ENCODE peak calls at places on chromosome 21, in five cellular contexts. One of them, this sample, is unnamed.

GRCh38 chr21:16468191-16468590 is 738.4 kb downstream of the USP25 start:
- DNase-seq in progenitor cell of endocrine pancreas: no peak
- DNase-seq in AG04450: no peak
- DNase-seq in GM06990: no peak
- DNase-seq in left lung: no peak
- DNase-seq in this sample: no peak

GRCh38 chr21:46284077-46284644 is 1.2 kb downstream of the MCM3AP start:
- DNase-seq in progenitor cell of endocrine pancreas: no peak
- DNase-seq in AG04450: no peak
- DNase-seq in GM06990: no peak
- DNase-seq in left lung: no peak
- DNase-seq in this sample: no peak

GRCh38 chr21:45643021-45643980 is at the start of gene PCBP3:
- DNase-seq in progenitor cell of endocrine pancreas: peak
- DNase-seq in AG04450: peak
- DNase-seq in GM06990: peak
- DNase-seq in left lung: peak
- DNase-seq in this sample: peak

GRCh38 chr21:45534591-45535331 is 7.5 kb downstream of the SLC19A1 start:
- DNase-seq in progenitor cell of endocrine pancreas: no peak
- DNase-seq in AG04450: no peak
- DNase-seq in GM06990: no peak
- DNase-seq in left lung: peak
- DNase-seq in this sample: peak

GRCh38 chr21:21003701-21004100 is 5.5 kb downstream of the NCAM2 start:
- DNase-seq in progenitor cell of endocrine pancreas: no peak
- DNase-seq in AG04450: no peak
- DNase-seq in GM06990: no peak
- DNase-seq in left lung: no peak
- DNase-seq in this sample: no peak

GRCh38 chr21:32861871-32862270 is 90.3 kb upstream of the PAXBP1 start:
- DNase-seq in progenitor cell of endocrine pancreas: no peak
- DNase-seq in AG04450: peak
- DNase-seq in GM06990: no peak
- DNase-seq in left lung: no peak
- DNase-seq in this sample: no peak

GRCh38 chr21:34808569-34809204 is 139.9 kb downstream of the CLIC6 start:
- DNase-seq in progenitor cell of endocrine pancreas: no peak
- DNase-seq in AG04450: peak
- DNase-seq in GM06990: no peak
- DNase-seq in left lung: no peak
- DNase-seq in this sample: no peak

GRCh38 chr21:35053356-35054096 is 4.4 kb upstream of the RUNX1 start:
- DNase-seq in progenitor cell of endocrine pancreas: no peak
- DNase-seq in AG04450: no peak
- DNase-seq in GM06990: no peak
- DNase-seq in left lung: no peak
- DNase-seq in this sample: no peak

GRCh38 chr21:44496900-44497550 is 41.7 kb downstream of the LRRC3 start:
- DNase-seq in progenitor cell of endocrine pancreas: no peak
- DNase-seq in AG04450: no peak
- DNase-seq in GM06990: no peak
- DNase-seq in left lung: peak
- DNase-seq in this sample: no peak

GRCh38 chr21:28308516-28308915 is 684.2 kb downstream of the LTN1 start:
- DNase-seq in progenitor cell of endocrine pancreas: no peak
- DNase-seq in AG04450: no peak
- DNase-seq in GM06990: no peak
- DNase-seq in left lung: no peak
- DNase-seq in this sample: no peak

GRCh38 chr21:32569261-32570230 is 15.8 kb downstream of the TCP10L start:
- DNase-seq in progenitor cell of endocrine pancreas: peak
- DNase-seq in AG04450: peak
- DNase-seq in GM06990: peak
- DNase-seq in left lung: peak
- DNase-seq in this sample: peak

GRCh38 chr21:36035381-36035791 is 24.9 kb downstream of the SETD4 start:
- DNase-seq in progenitor cell of endocrine pancreas: no peak
- DNase-seq in AG04450: no peak
- DNase-seq in GM06990: no peak
- DNase-seq in left lung: no peak
- DNase-seq in this sample: no peak

GRCh38 chr21:42381347-42381984 is 14.4 kb downstream of the TMPRSS3 start:
- DNase-seq in progenitor cell of endocrine pancreas: no peak
- DNase-seq in AG04450: no peak
- DNase-seq in GM06990: no peak
- DNase-seq in left lung: peak
- DNase-seq in this sample: no peak
- TF ChIP-seq CTCF in progenitor cell of endocrine pancreas: peak
- TF ChIP-seq CTCF in AG04450: peak
- TF ChIP-seq CTCF in GM06990: peak
- TF ChIP-seq CTCF in left lung: peak
- TF ChIP-seq CTCF in this sample: peak

GRCh38 chr21:37502947-37503346 is 136.4 kb downstream of the DYRK1A start:
- DNase-seq in progenitor cell of endocrine pancreas: no peak
- DNase-seq in AG04450: no peak
- DNase-seq in GM06990: no peak
- DNase-seq in left lung: no peak
- DNase-seq in this sample: no peak
- TF ChIP-seq CTCF in progenitor cell of endocrine pancreas: no peak
- TF ChIP-seq CTCF in AG04450: no peak
- TF ChIP-seq CTCF in GM06990: no peak
- TF ChIP-seq CTCF in left lung: no peak
- TF ChIP-seq CTCF in this sample: no peak

DNA sequence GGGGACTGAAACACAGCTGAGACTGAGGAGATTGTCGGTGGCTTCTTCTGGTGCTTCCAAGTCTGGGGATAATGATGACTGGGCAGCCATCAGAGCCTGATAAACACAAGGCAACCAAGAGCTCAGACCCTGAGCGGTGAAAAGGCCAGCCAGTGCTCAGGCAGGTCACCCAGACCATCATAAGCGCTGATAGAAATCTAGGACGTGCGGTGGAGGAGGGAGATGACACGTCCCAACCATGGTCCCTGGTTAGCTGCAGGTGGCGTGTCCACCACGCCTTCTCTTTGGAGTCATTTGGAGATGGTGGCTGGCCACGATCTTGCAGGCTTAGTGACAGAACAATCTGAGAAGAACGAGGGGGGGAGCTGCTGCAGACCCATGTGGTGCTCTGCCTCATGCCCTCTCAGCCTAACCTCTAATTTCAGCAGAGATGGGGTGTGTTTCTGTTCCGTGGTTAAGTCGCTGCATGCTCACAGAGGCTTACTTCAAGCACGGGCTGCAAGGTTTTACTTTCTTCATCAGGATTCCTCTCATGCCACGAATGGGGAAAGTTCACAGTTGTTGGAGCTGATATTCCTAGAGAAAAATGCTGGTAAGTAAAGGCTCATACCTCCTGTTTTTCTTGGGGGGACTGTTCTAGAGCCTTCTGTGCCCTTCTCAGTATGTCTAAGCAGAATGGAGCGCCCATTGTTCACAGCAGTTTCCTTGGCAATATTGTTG is 17.4 kb upstream of the IGSF5 start:
- DNase-seq in progenitor cell of endocrine pancreas: no peak
- DNase-seq in AG04450: no peak
- DNase-seq in GM06990: no peak
- DNase-seq in left lung: no peak
- DNase-seq in this sample: no peak
- TF ChIP-seq CTCF in progenitor cell of endocrine pancreas: no peak
- TF ChIP-seq CTCF in AG04450: no peak
- TF ChIP-seq CTCF in GM06990: no peak
- TF ChIP-seq CTCF in left lung: no peak
- TF ChIP-seq CTCF in this sample: no peak

GRCh38 chr21:19122371-19122770 is 718.8 kb upstream of the TMPRSS15 start:
- DNase-seq in progenitor cell of endocrine pancreas: no peak
- DNase-seq in AG04450: no peak
- DNase-seq in GM06990: no peak
- DNase-seq in left lung: no peak
- DNase-seq in this sample: no peak

GRCh38 chr21:19123525-19123924 is 719.9 kb upstream of the TMPRSS15 start:
- DNase-seq in progenitor cell of endocrine pancreas: no peak
- DNase-seq in AG04450: no peak
- DNase-seq in GM06990: no peak
- DNase-seq in left lung: no peak
- DNase-seq in this sample: no peak

GRCh38 chr21:19123053-19123452 is 719.5 kb upstream of the TMPRSS15 start:
- DNase-seq in progenitor cell of endocrine pancreas: no peak
- DNase-seq in AG04450: no peak
- DNase-seq in GM06990: no peak
- DNase-seq in left lung: no peak
- DNase-seq in this sample: no peak

GRCh38 chr21:19120591-19120990 is 717.0 kb upstream of the TMPRSS15 start:
- DNase-seq in progenitor cell of endocrine pancreas: no peak
- DNase-seq in AG04450: no peak
- DNase-seq in GM06990: no peak
- DNase-seq in left lung: no peak
- DNase-seq in this sample: no peak
- TF ChIP-seq CTCF in progenitor cell of endocrine pancreas: no peak
- TF ChIP-seq CTCF in AG04450: no peak
- TF ChIP-seq CTCF in GM06990: no peak
- TF ChIP-seq CTCF in left lung: no peak
- TF ChIP-seq CTCF in this sample: no peak